ENCODE peak calls at places on chromosomes 4 and X, in nine cellular contexts. J is bronchial epithelial cell; A is cardiac muscle cell; W is IMR-90; B is fibroblast of lung; D is endothelial cell of umbilical vein; T is osteoblast; P is endodermal cell; F is naive thymus-derived CD4-positive, alpha-beta T cell. O is an unnamed sample.

GRCh38 chr4:150355404-150355803 is 226.5 kb upstream of the MAB21L2 start:
- DNase-seq in W (no peak), D (no peak), P (no peak), A (no peak), B (no peak), J (no peak), T (no peak), F (no peak), O (no peak)

GRCh38 chrX:17414839-17415238 is 39.8 kb downstream of the NHS start:
- DNase-seq in P (peak; percentile 79), A (no peak), F (no peak), W (no peak), D (no peak), B (no peak), T (no peak), J (no peak), O (no peak)

GRCh38 chr4:16202598-16202997 is 23.7 kb downstream of the TAPT1 start:
- DNase-seq in J (no peak), D (no peak), P (no peak), A (no peak), W (no peak), F (no peak), B (no peak), T (no peak), O (no peak)

GRCh38 chrX:23373129-23373804 is 38.6 kb downstream of the PTCHD1 start:
- DNase-seq in W (peak; percentile 68), D (no peak), T (peak; percentile 79), J (peak; percentile 89), F (no peak), B (peak; percentile 88), A (peak; percentile 69), P (no peak), O (peak; percentile 58)

GRCh38 chr4:85929926-85930325 is 429.9 kb downstream of the MAPK10 start:
- DNase-seq in W (no peak), B (no peak), A (no peak), J (no peak), T (no peak), D (peak; percentile 30), F (no peak), P (peak; percentile 65), O (no peak)

GRCh38 chr4:111362891-111363290 is 740.0 kb upstream of the PITX2 start:
- DNase-seq in B (peak; percentile 39), W (peak; percentile 35), P (peak; percentile 41), D (no peak), T (peak; percentile 42), J (no peak), F (no peak), A (peak; percentile 21), O (no peak)

GRCh38 chrX:53048169-53049126 is at the start of gene GPR173:
- DNase-seq in T (peak; percentile 93), F (no peak), J (no peak), W (peak; percentile 66), A (peak; percentile 79), B (peak; percentile 81), D (peak; percentile 63), P (peak; percentile 85), O (peak; percentile 49)

GRCh38 chr4:103075894-103076776 is at the start of gene SLC9B2:
- DNase-seq in A (peak; percentile 78), B (peak; percentile 74), F (peak; percentile 68), W (peak; percentile 56), P (peak; percentile 89), J (peak; percentile 52), T (peak; percentile 97), D (peak; percentile 74), O (peak; percentile 50)

GRCh38 chr4:16722386-16722785 is 176.1 kb downstream of the LDB2 start:
- DNase-seq in J (no peak), B (no peak), W (no peak), A (no peak), D (no peak), F (no peak), P (no peak), T (no peak), O (peak; percentile 48)

GRCh38 chr4:2867758-2868491 is 24.3 kb downstream of the ADD1 start:
- DNase-seq in T (peak; percentile 80), J (no peak), D (peak; percentile 61), F (no peak), A (peak; percentile 63), W (peak; percentile 47), B (peak; percentile 34), P (peak; percentile 77), O (no peak)

GRCh38 chr4:71009796-71010588 is 16.5 kb downstream of the DCK start:
- DNase-seq in F (no peak), P (no peak), W (peak; percentile 56), T (no peak), D (peak; percentile 67), J (peak; percentile 54), A (peak; percentile 65), B (peak; percentile 43), O (peak; percentile 66)

GRCh38 chrX:15956684-15957083 is 102.1 kb upstream of the AP1S2 start:
- DNase-seq in P (peak; percentile 85), B (peak; percentile 56), F (no peak), D (no peak), T (no peak), A (no peak), J (peak; percentile 68), W (no peak), O (peak; percentile 67)

GRCh38 chr4:111174331-111174730 is 551.5 kb upstream of the PITX2 start:
- DNase-seq in J (no peak), B (peak; percentile 26), T (no peak), P (no peak), A (no peak), W (no peak), F (no peak), D (no peak), O (peak; percentile 6)

GRCh38 chr4:109079177-109079576 is 223.3 kb downstream of the COL25A1 start:
- DNase-seq in T (peak; percentile 45), P (no peak), W (peak; percentile 52), F (no peak), J (peak; percentile 43), A (no peak), B (no peak), D (no peak), O (peak; percentile 20)

GRCh38 chr4:173332021-173332487 is 2.1 kb downstream of the HMGB2 start:
- DNase-seq in F (no peak), T (no peak), P (no peak), A (peak; percentile 39), J (peak; percentile 25), D (peak; percentile 30), B (no peak), W (peak; percentile 16), O (no peak)

GRCh38 chr4:152579916-152580315 is 44.0 kb upstream of the FBXW7 start:
- DNase-seq in F (no peak), D (no peak), A (no peak), B (no peak), W (no peak), P (no peak), J (no peak), T (no peak), O (no peak)

GRCh38 chr4:157048248-157048647 is 27.7 kb upstream of the GLRB start:
- DNase-seq in P (no peak), J (no peak), W (peak; percentile 88), F (no peak), A (peak; percentile 93), B (peak; percentile 79), T (peak; percentile 29), D (no peak), O (no peak)

GRCh38 chr4:181301735-181302380 is 941.3 kb upstream of the TENM3 start:
- DNase-seq in T (no peak), J (peak; percentile 0), F (no peak), D (no peak), W (peak; percentile 43), P (peak; percentile 85), B (peak; percentile 18), A (peak; percentile 14), O (peak; percentile 33)

GRCh38 chr4:54232151-54232688 is 3.1 kb downstream of the PDGFRA start:
- DNase-seq in P (no peak), F (no peak), J (no peak), D (no peak), T (peak; percentile 77), B (peak; percentile 30), W (no peak), A (peak; percentile 21), O (no peak)
- H3K27me3 ChIP-seq in P (peaks cover 62% of the 10 kb centered on the region), F (no peaks in the 10 kb centered on the region), J (peaks cover 30% of the 10 kb centered on the region), D (peaks cover 58% of the 10 kb centered on the region), T (no peaks in the 10 kb centered on the region), B (no peaks in the 10 kb centered on the region), W (no peaks in the 10 kb centered on the region), A (no peaks in the 10 kb centered on the region), O (peaks cover 40% of the 10 kb centered on the region)

DNA sequence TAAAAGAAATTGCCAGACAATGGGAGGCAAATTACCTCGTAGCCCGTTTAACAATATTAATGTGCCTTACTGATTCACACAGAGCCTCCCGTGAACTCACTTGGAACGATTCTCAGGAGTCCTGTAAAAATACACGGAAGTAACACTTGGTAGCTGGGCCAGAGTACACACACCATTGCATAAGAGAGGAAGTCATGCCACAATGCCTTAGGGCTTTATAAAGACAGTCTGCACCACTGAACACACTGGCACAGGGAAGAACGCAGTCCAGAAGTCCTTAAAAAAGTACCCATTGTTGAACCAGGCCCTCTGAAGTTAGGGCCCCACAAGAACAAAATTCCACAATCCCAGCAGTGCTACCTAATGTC is 15.1 kb downstream of the SLC2A9 start:
- DNase-seq in W (no peak), J (peak; percentile 94), B (peak; percentile 23), P (no peak), A (peak; percentile 75), F (no peak), T (peak; percentile 91), D (peak; percentile 83), O (peak; percentile 89)
- H3K4me3 ChIP-seq in W (no peak overlapping the region), J (no peak overlapping the region), B (no peak overlapping the region), P (no peak overlapping the region), A (no peak overlapping the region), F (no peak overlapping the region), T (no peak overlapping the region), D (no peak overlapping the region), O (peak overlapping the region; percentile 53)

DNA sequence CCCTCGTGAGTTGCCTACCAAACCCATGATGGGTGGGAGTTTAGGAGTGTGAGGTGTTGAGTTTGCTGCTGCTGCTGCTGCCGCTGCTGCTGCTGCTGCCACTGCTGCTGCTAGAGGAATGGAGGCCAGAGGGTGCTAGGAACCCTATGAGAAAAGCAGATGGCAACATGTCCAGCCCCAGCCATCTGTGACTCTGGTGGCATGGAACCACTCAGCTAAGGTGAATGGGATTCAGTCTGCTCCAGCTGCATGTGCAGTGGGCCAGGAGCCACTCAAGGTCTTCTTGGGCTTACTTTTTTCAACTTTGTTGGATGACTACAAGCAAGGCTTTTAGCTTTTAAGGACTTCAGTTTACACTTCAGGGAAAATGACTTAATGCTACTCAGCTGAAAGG is 103.8 kb downstream of the RTL5 start:
- DNase-seq in T (no peak), J (no peak), A (no peak), D (no peak), W (no peak), P (peak; percentile 13), B (no peak), F (no peak), O (no peak)
- H3K27me3 ChIP-seq in T (peaks cover 24% of the 10 kb centered on the region), J (no peaks in the 10 kb centered on the region), A (no peaks in the 10 kb centered on the region), D (no peaks in the 10 kb centered on the region), W (peaks cover 29% of the 10 kb centered on the region), P (no peaks in the 10 kb centered on the region), B (no peaks in the 10 kb centered on the region), F (no peaks in the 10 kb centered on the region), O (no peaks in the 10 kb centered on the region)

DNA sequence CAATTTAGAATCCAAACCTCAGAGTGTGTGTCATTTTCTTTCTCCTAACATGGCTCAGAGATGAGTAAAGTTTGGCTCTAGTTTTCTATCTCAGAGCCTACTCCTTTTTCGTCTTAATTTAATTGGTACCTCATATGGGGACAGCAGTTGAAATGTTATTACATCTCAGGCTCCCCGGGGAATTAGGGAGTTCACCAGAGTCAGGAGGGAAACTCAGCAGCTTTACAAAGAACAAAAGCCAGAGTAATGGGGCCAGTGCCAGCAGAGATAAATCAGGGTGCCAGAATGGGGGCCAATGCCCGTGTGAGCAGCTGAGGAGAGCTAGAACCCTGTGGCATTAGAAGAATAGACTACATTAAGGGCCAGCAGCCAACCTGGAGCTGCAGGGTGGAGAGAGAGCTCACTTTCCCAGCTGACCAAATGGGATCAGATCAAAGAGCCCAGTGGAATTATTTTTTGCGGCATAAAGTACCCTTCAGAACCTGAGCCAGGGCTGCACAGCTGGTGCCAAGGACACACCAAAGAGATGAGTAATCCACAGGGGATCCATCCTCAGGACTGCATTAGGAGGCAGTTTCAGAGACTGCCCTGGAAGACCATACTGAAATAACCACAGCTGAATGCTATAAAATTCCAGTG is 207.1 kb upstream of the DKK2 start:
- DNase-seq in J (no peak), T (peak; percentile 53), B (no peak), D (no peak), P (no peak), W (no peak), F (no peak), A (no peak), O (no peak)
- H3K4me3 ChIP-seq in J (no peak overlapping the region), T (no peak overlapping the region), B (no peak overlapping the region), D (no peak overlapping the region), P (no peak overlapping the region), W (no peak overlapping the region), F (no peak overlapping the region), A (no peak overlapping the region), O (no peak overlapping the region)

O was measured in PC-3.